ENCODE peak calls at places on chromosomes 11 and 22, in five cellular contexts. X is hippocampal formation, Q is ELR, P is GM03348, H is HAP-1. C is an unnamed sample.

GRCh38 chr22:30802202-30803166 is 107.8 kb downstream of the OSBP2 start:
- DNase-seq in X (peak; percentile 57), Q (peak; percentile 93), P (peak; percentile 97), H (peak; percentile 91), C (peak; percentile 95)

GRCh38 chr11:4095509-4096230 is 1.1 kb downstream of the RRM1 start:
- DNase-seq in X (no peak), Q (peak; percentile 79), P (peak; percentile 32), H (no peak), C (peak; percentile 63)

GRCh38 chr11:65014146-65014960 is at the start of gene ARL2:
- DNase-seq in X (peak; percentile 30), Q (peak; percentile 60), P (peak; percentile 94), H (no peak), C (no peak)

GRCh38 chr11:67345247-67345948 is 7.9 kb downstream of the POLD4 start:
- DNase-seq in X (no peak), Q (no peak), P (no peak), H (no peak), C (no peak)

GRCh38 chr11:35373284-35373933 is 45.9 kb downstream of the SLC1A2 start:
- DNase-seq in X (no peak), Q (peak; percentile 27), P (no peak), H (no peak), C (no peak)

GRCh38 chr11:75275581-75275980 is 35.0 kb downstream of the TPBGL start:
- DNase-seq in X (peak; percentile 45), Q (no peak), P (no peak), H (no peak), C (no peak)

GRCh38 chr11:50170115-50170514 is 137.4 kb downstream of the OR4C45 start:
- DNase-seq in X (no peak), Q (no peak), P (no peak), H (no peak), C (no peak)

GRCh38 chr11:101915811-101916291 is 471 bp downstream of the ANGPTL5 start:
- DNase-seq in X (peak; percentile 46), Q (peak; percentile 49), P (peak; percentile 36), H (no peak), C (peak; percentile 70)

GRCh38 chr11:128048121-128048520 is 539.2 kb downstream of the ETS1 start:
- DNase-seq in X (no peak), Q (no peak), P (no peak), H (no peak), C (no peak)

GRCh38 chr22:49812838-49813237 is 14.8 kb downstream of the BRD1 start:
- DNase-seq in X (no peak), Q (peak; percentile 51), P (peak; percentile 39), H (no peak), C (peak; percentile 20)

GRCh38 chr11:36462321-36462720 is 47.8 kb downstream of the TRAF6 start:
- DNase-seq in X (no peak), Q (no peak), P (no peak), H (no peak), C (no peak)

GRCh38 chr11:9276571-9276970 is 11.4 kb upstream of the DENND5A start:
- DNase-seq in X (no peak), Q (peak; percentile 34), P (no peak), H (no peak), C (no peak)

GRCh38 chr11:76665172-76665571 is 5.4 kb downstream of the LRRC32 start:
- DNase-seq in X (no peak), Q (no peak), P (no peak), H (no peak), C (no peak)

GRCh38 chr11:96748639-96749370 is 359.0 kb downstream of the JRKL start:
- DNase-seq in X (no peak), Q (peak; percentile 76), P (peak; percentile 52), H (no peak), C (no peak)

GRCh38 chr11:102225689-102226562 is 91.4 kb upstream of the BIRC3 start:
- DNase-seq in X (no peak), Q (peak; percentile 96), P (peak; percentile 60), H (no peak), C (no peak)

GRCh38 chr11:12507391-12507790 is 130.0 kb downstream of the PARVA start:
- DNase-seq in X (no peak), Q (no peak), P (no peak), H (no peak), C (no peak)

GRCh38 chr11:132048040-132048439 is 677.6 kb downstream of the NTM start:
- DNase-seq in X (no peak), Q (no peak), P (no peak), H (no peak), C (no peak)

GRCh38 chr11:124402326-124402922 is 3.6 kb upstream of the OR8B3 start:
- DNase-seq in X (peak; percentile 36), Q (peak; percentile 89), P (peak; percentile 80), H (peak; percentile 80), C (peak; percentile 62)

GRCh38 chr11:121157756-121158155 is 56.7 kb downstream of the TECTA start:
- DNase-seq in X (no peak), Q (no peak), P (no peak), H (no peak), C (no peak)

GRCh38 chr11:63916837-63917684 is at the start of gene RCOR2:
- DNase-seq in X (peak; percentile 78), Q (peak; percentile 78), P (peak; percentile 94), H (peak; percentile 93), C (peak; percentile 94)

GRCh38 chr11:43933608-43934358 is 8.7 kb upstream of the C11orf96 start:
- DNase-seq in X (no peak), Q (peak; percentile 16), P (peak; percentile 66), H (no peak), C (peak; percentile 62)

GRCh38 chr11:10658621-10659338 is 34.8 kb downstream of the IRAG1 start:
- DNase-seq in X (no peak), Q (no peak), P (no peak), H (no peak), C (no peak)

GRCh38 chr22:44583076-44583760 is 85.2 kb upstream of the RTL6 start:
- DNase-seq in X (no peak), Q (peak; percentile 13), P (peak; percentile 66), H (no peak), C (no peak)

GRCh38 chr11:76329983-76330382 is 50.9 kb downstream of the THAP12 start:
- DNase-seq in X (no peak), Q (no peak), P (no peak), H (no peak), C (no peak)

GRCh38 chr22:47188337-47189055 is 426.0 kb downstream of the TBC1D22A start:
- DNase-seq in X (no peak), Q (no peak), P (no peak), H (no peak), C (no peak)

GRCh38 chr22:43381693-43382092 is 30.1 kb upstream of the MPPED1 start:
- DNase-seq in X (no peak), Q (no peak), P (no peak), H (no peak), C (peak; percentile 11)

C was measured in cardiac muscle cell.